ENCODE peak calls at places on chromosomes 7 and 10, in four cellular contexts. F, Z, E and G are unnamed samples.

GRCh38 chr7:151174246-151175046 is 7.0 kb upstream of the GBX1 start:
- DNase-seq in F (peak; percentile 82), Z (no peak), E (no peak), G (no peak)

GRCh38 chr7:143289421-143289820 is 1.3 kb downstream of the CASP2 start:
- DNase-seq in F (no peak), Z (no peak), E (no peak), G (no peak)

GRCh38 chr7:19392246-19392645 is 247.0 kb upstream of the FERD3L start:
- DNase-seq in F (no peak), Z (no peak), E (no peak), G (no peak)

GRCh38 chr10:15348579-15348978 is 22.5 kb downstream of the FAM171A1 start:
- DNase-seq in F (no peak), Z (no peak), E (no peak), G (no peak)

GRCh38 chr10:75967491-75967890 is 536.1 kb downstream of the LRMDA start:
- DNase-seq in F (peak; percentile 47), Z (no peak), E (no peak), G (no peak)

GRCh38 chr10:62617702-62618451 is 186.6 kb upstream of the ADO start:
- DNase-seq in F (no peak), Z (no peak), E (no peak), G (no peak)

GRCh38 chr10:91632671-91633550 is at the start of gene PPP1R3C:
- DNase-seq in F (peak; percentile 85), Z (peak; percentile 93), E (peak; percentile 73), G (no peak)

GRCh38 chr7:69564454-69565417 is 33.5 kb upstream of the AUTS2 start:
- DNase-seq in F (no peak), Z (peak; percentile 85), E (no peak), G (no peak)

GRCh38 chr10:93751832-93752231 is 5.9 kb upstream of the LGI1 start:
- DNase-seq in F (peak; percentile 42), Z (peak; percentile 55), E (no peak), G (peak; percentile 29)

GRCh38 chr7:106126170-106126938 is 14.2 kb upstream of the SYPL1 start:
- DNase-seq in F (no peak), Z (no peak), E (no peak), G (peak; percentile 54)

GRCh38 chr7:11355571-11355970 is 381.9 kb downstream of the PHF14 start:
- DNase-seq in F (no peak), Z (no peak), E (no peak), G (no peak)

GRCh38 chr10:95237376-95238170 is 43.5 kb downstream of the ACSM6 start:
- DNase-seq in F (no peak), Z (no peak), E (no peak), G (no peak)

GRCh38 chr10:76333801-76334200 is 902.4 kb downstream of the LRMDA start:
- DNase-seq in F (no peak), Z (no peak), E (no peak), G (no peak)

GRCh38 chr10:33703897-33704825 is 369.7 kb upstream of the NRP1 start:
- DNase-seq in F (no peak), Z (no peak), E (no peak), G (no peak)

GRCh38 chr7:139242741-139243281 is 11.8 kb downstream of the UBN2 start:
- DNase-seq in F (no peak), Z (no peak), E (no peak), G (no peak)

GRCh38 chr10:51168086-51168815 is 94.0 kb downstream of the PRKG1 start:
- DNase-seq in F (no peak), Z (no peak), E (no peak), G (no peak)

GRCh38 chr10:3494879-3495230 is 290.2 kb downstream of the KLF6 start:
- DNase-seq in F (no peak), Z (no peak), E (no peak), G (no peak)

GRCh38 chr7:4185736-4186512 is 496.2 kb upstream of the FOXK1 start:
- DNase-seq in F (no peak), Z (no peak), E (no peak), G (no peak)

GRCh38 chr10:131248376-131249165 is 63.0 kb downstream of the TCERG1L start:
- DNase-seq in F (no peak), Z (no peak), E (no peak), G (no peak)

GRCh38 chr7:157671358-157672255 is 334.8 kb downstream of the DNAJB6 start:
- DNase-seq in F (no peak), Z (no peak), E (no peak), G (no peak)

GRCh38 chr10:122499491-122499941 is 38.2 kb downstream of the HTRA1 start:
- DNase-seq in F (no peak), Z (no peak), E (no peak), G (no peak)

GRCh38 chr7:147584771-147585193 is 1005.8 kb upstream of the C7orf33 start:
- DNase-seq in F (no peak), Z (peak; percentile 61), E (no peak), G (no peak)

GRCh38 chr7:34034728-34035127 is 129.4 kb downstream of the BMPER start:
- DNase-seq in F (no peak), Z (no peak), E (no peak), G (no peak)

GRCh38 chr10:95525033-95525418 is 36.1 kb downstream of the SORBS1 start:
- DNase-seq in F (no peak), Z (no peak), E (no peak), G (no peak)

GRCh38 chr10:49598986-49599385 is 11.1 kb upstream of the SLC18A3 start:
- DNase-seq in F (no peak), Z (no peak), E (no peak), G (no peak)

GRCh38 chr10:79407811-79408795 is 37.3 kb downstream of the ZCCHC24 start:
- DNase-seq in F (no peak), Z (peak; percentile 92), E (no peak), G (no peak)

GRCh38 chr10:69588358-69588757 is 15.1 kb upstream of the NEUROG3 start:
- DNase-seq in F (no peak), Z (no peak), E (no peak), G (no peak)

GRCh38 chr7:30745251-30745650 is 6.7 kb upstream of the INMT start:
- DNase-seq in F (no peak), Z (no peak), E (no peak), G (no peak)

GRCh38 chr7:159098424-159098786 is 46.3 kb downstream of the VIPR2 start:
- DNase-seq in F (no peak), Z (no peak), E (no peak), G (no peak)

GRCh38 chr10:114917927-114918672 is 19.9 kb upstream of the TRUB1 start:
- DNase-seq in F (no peak), Z (no peak), E (no peak), G (no peak)

GRCh38 chr7:5063698-5064097 is 18.0 kb downstream of the RBAK start:
- DNase-seq in F (no peak), Z (no peak), E (no peak), G (no peak)

GRCh38 chr10:91592282-91593020 is 40.4 kb downstream of the PPP1R3C start:
- DNase-seq in F (no peak), Z (no peak), E (no peak), G (no peak)

GRCh38 chr7:3301472-3301778 is 373 bp downstream of the SDK1 start:
- DNase-seq in F (no peak), Z (peak; percentile 76), E (no peak), G (no peak)

GRCh38 chr10:97332586-97333350 is 1.8 kb downstream of the FRAT2 start:
- DNase-seq in F (peak; percentile 34), Z (no peak), E (no peak), G (peak; percentile 77)

GRCh38 chr10:132677096-132677904 is 108.6 kb downstream of the NKX6-2 start:
- DNase-seq in F (peak; percentile 5), Z (no peak), E (no peak), G (no peak)

GRCh38 chr7:70597071-70597470 is 534.9 kb upstream of the GALNT17 start:
- DNase-seq in F (no peak), Z (no peak), E (no peak), G (no peak)

GRCh38 chr7:130150587-130150986 is 54.6 kb downstream of the TMEM209 start:
- DNase-seq in F (no peak), Z (no peak), E (no peak), G (no peak)

GRCh38 chr10:48404646-48405045 is 98.2 kb downstream of the MAPK8 start:
- DNase-seq in F (no peak), Z (no peak), E (no peak), G (no peak)

GRCh38 chr7:152675761-152676636 is at the start of gene XRCC2:
- DNase-seq in F (peak; percentile 91), Z (peak; percentile 100), E (peak; percentile 84), G (peak; percentile 100)

GRCh38 chr10:70494966-70495365 is 16.4 kb downstream of the PALD1 start:
- DNase-seq in F (no peak), Z (no peak), E (no peak), G (no peak)

GRCh38 chr7:21113609-21114416 is 314.1 kb upstream of the SP4 start:
- DNase-seq in F (no peak), Z (no peak), E (no peak), G (no peak)
- TF ChIP-seq TEAD4 in F (no peak), Z (no peak), E (no peak), G (no peak)

GRCh38 chr7:64312826-64313225 is 935 bp upstream of the ZNF736 start:
- DNase-seq in F (no peak), Z (no peak), E (no peak), G (no peak)

GRCh38 chr7:64313740-64314491 is at the start of gene ZNF736:
- DNase-seq in F (no peak), Z (peak; percentile 91), E (no peak), G (peak; percentile 88)

GRCh38 chr7:64310426-64310825 is 3.3 kb upstream of the ZNF736 start:
- DNase-seq in F (no peak), Z (no peak), E (no peak), G (no peak)

GRCh38 chr7:64314493-64315020 is 796 bp downstream of the ZNF736 start:
- DNase-seq in F (no peak), Z (no peak), E (no peak), G (peak; percentile 14)
- TF ChIP-seq TEAD4 in F (no peak), Z (no peak), E (no peak), G (no peak)

GRCh38 chr7:102152672-102153585 is 133.7 kb upstream of the SH2B2 start:
- DNase-seq in F (peak; percentile 73), Z (no peak), E (peak; percentile 75), G (no peak)
- TF ChIP-seq TEAD4 in F (no peak), Z (no peak), E (peak; percentile 52), G (no peak)

GRCh38 chr7:32061346-32061745 is 8.9 kb downstream of the PDE1C start:
- DNase-seq in F (no peak), Z (no peak), E (no peak), G (no peak)

GRCh38 chr7:32058017-32058416 is 12.2 kb downstream of the PDE1C start:
- DNase-seq in F (no peak), Z (no peak), E (no peak), G (no peak)

GRCh38 chr7:32056767-32057166 is 13.4 kb downstream of the PDE1C start:
- DNase-seq in F (no peak), Z (no peak), E (no peak), G (no peak)

GRCh38 chr7:32062150-32062549 is 8.1 kb downstream of the PDE1C start:
- DNase-seq in F (peak; percentile 85), Z (peak; percentile 59), E (no peak), G (peak; percentile 40)

GRCh38 chr7:32059289-32060045 is 10.7 kb downstream of the PDE1C start:
- DNase-seq in F (no peak), Z (no peak), E (no peak), G (no peak)
- TF ChIP-seq TEAD4 in F (no peak), Z (no peak), E (no peak), G (no peak)